ENCODE peak calls at places on chromosome 4, in seven cellular contexts. K is aorta; C is cerebellar cortex; A is fibroblast of lung; Y is lower lobe of right lung; X is PC-3; O is stimulated activated CD4-positive, alpha-beta T cell treated with anti-CD3 and anti-CD28 coated beads, Interleukin-15, amount 100 ng/mL, for 1 hour. H is an unnamed sample.

GRCh38 chr4:11549525-11549924 is 120.8 kb upstream of the HS3ST1 start:
- DNase-seq in K (no peak), C (no peak), A (peak; percentile 52), Y (no peak), X (no peak), O (no peak), H (no peak)

GRCh38 chr4:119162174-119162573 is 26.5 kb downstream of the MYOZ2 start:
- DNase-seq in K (no peak), C (no peak), A (no peak), Y (no peak), X (no peak), O (no peak), H (no peak)

GRCh38 chr4:20760053-20760452 is 59.8 kb downstream of the PACRGL start:
- DNase-seq in K (no peak), C (no peak), A (peak; percentile 6), Y (no peak), X (peak; percentile 36), O (no peak), H (no peak)

GRCh38 chr4:127268367-127268766 is 364.4 kb upstream of the INTU start:
- DNase-seq in K (no peak), C (no peak), A (no peak), Y (no peak), X (no peak), O (no peak), H (no peak)

GRCh38 chr4:83083925-83084475 is 30.5 kb downstream of the PLAC8 start:
- DNase-seq in K (no peak), C (no peak), A (no peak), Y (peak; percentile 64), X (no peak), O (peak; percentile 21), H (no peak)

GRCh38 chr4:139530833-139531427 is 25.1 kb downstream of the SETD7 start:
- DNase-seq in K (no peak), C (peak; percentile 61), A (peak; percentile 42), Y (no peak), X (peak; percentile 49), O (peak; percentile 9), H (no peak)

GRCh38 chr4:126264839-126265238 is 950.1 kb downstream of the FAT4 start:
- DNase-seq in K (no peak), C (no peak), A (peak; percentile 26), Y (no peak), X (peak; percentile 36), O (no peak), H (peak; percentile 6)

GRCh38 chr4:1246111-1246881 is 2.6 kb downstream of the CTBP1 start:
- DNase-seq in K (peak; percentile 75), C (peak; percentile 50), A (no peak), Y (peak; percentile 76), X (peak; percentile 42), O (no peak), H (no peak)

GRCh38 chr4:8321220-8321619 is 51.7 kb downstream of the HTRA3 start:
- DNase-seq in K (no peak), C (no peak), A (no peak), Y (no peak), X (no peak), O (no peak), H (no peak)

GRCh38 chr4:76293705-76294274 is 12.7 kb upstream of the STBD1 start:
- DNase-seq in K (no peak), C (no peak), A (no peak), Y (no peak), X (no peak), O (no peak), H (peak; percentile 49)

GRCh38 chr4:113811329-113811728 is 49.8 kb upstream of the CAMK2D start:
- DNase-seq in K (no peak), C (no peak), A (peak; percentile 14), Y (no peak), X (no peak), O (no peak), H (no peak)

GRCh38 chr4:153523941-153524386 is 57.8 kb downstream of the TMEM131L start:
- DNase-seq in K (no peak), C (no peak), A (no peak), Y (no peak), X (no peak), O (no peak), H (no peak)

GRCh38 chr4:109913842-109914241 is 1.2 kb downstream of the EGF start:
- DNase-seq in K (no peak), C (no peak), A (no peak), Y (no peak), X (no peak), O (no peak), H (no peak)

GRCh38 chr4:38132843-38133662 is 172.9 kb downstream of the PTTG2 start:
- DNase-seq in K (no peak), C (no peak), A (no peak), Y (no peak), X (no peak), O (no peak), H (no peak)

GRCh38 chr4:67725981-67726380 is 25.0 kb upstream of the UBA6 start:
- DNase-seq in K (no peak), C (no peak), A (no peak), Y (no peak), X (peak; percentile 61), O (no peak), H (no peak)

GRCh38 chr4:909131-909571 is 23.0 kb downstream of the GAK start:
- DNase-seq in K (no peak), C (no peak), A (no peak), Y (no peak), X (no peak), O (no peak), H (no peak)

GRCh38 chr4:15882675-15883086 is 55.9 kb downstream of the FGFBP1 start:
- DNase-seq in K (no peak), C (peak; percentile 77), A (peak; percentile 85), Y (no peak), X (peak; percentile 82), O (no peak), H (peak; percentile 70)

GRCh38 chr4:164304861-164305260 is 449.1 kb upstream of the SMIM31 start:
- DNase-seq in K (no peak), C (no peak), A (no peak), Y (no peak), X (peak; percentile 72), O (no peak), H (no peak)

GRCh38 chr4:181418491-181418890 is 824.7 kb upstream of the TENM3 start:
- DNase-seq in K (no peak), C (no peak), A (no peak), Y (no peak), X (no peak), O (no peak), H (no peak)

GRCh38 chr4:123339507-123340380 is 56.9 kb upstream of the SPRY1 start:
- DNase-seq in K (no peak), C (no peak), A (no peak), Y (no peak), X (no peak), O (no peak), H (no peak)

GRCh38 chr4:123986268-123986798 is 589.7 kb downstream of the SPRY1 start:
- DNase-seq in K (no peak), C (no peak), A (peak; percentile 89), Y (no peak), X (peak; percentile 72), O (no peak), H (peak; percentile 89)

GRCh38 chr4:38046735-38047487 is 86.7 kb downstream of the PTTG2 start:
- DNase-seq in K (no peak), C (no peak), A (peak; percentile 51), Y (no peak), X (no peak), O (no peak), H (peak; percentile 21)

GRCh38 chr4:68299492-68300457 is 50.1 kb downstream of the YTHDC1 start:
- DNase-seq in K (no peak), C (no peak), A (no peak), Y (no peak), X (no peak), O (no peak), H (no peak)

GRCh38 chr4:12409507-12410190 is 981.0 kb upstream of the HS3ST1 start:
- DNase-seq in K (no peak), C (no peak), A (peak; percentile 61), Y (no peak), X (peak; percentile 50), O (no peak), H (no peak)

GRCh38 chr4:180827193-180827592 is 1416.0 kb upstream of the TENM3 start:
- DNase-seq in K (no peak), C (peak; percentile 15), A (peak; percentile 59), Y (no peak), X (peak; percentile 3), O (no peak), H (peak; percentile 10)